ENCODE peak calls at places on chromosomes 12 and 14, in five cellular contexts. Y, V, A, I and P are unnamed samples.

GRCh38 chr12:92340441-92341332 is 195.0 kb upstream of the BTG1 start:
- DNase-seq in Y (no peak), V (no peak), A (no peak), I (no peak), P (no peak)

GRCh38 chr14:50964683-50965390 is 20.6 kb upstream of the PYGL start:
- DNase-seq in Y (peak), V (no peak), A (no peak), I (peak), P (peak)

GRCh38 chr12:53590661-53591060 is 35.5 kb downstream of the ATF7 start:
- DNase-seq in Y (no peak), V (no peak), A (no peak), I (no peak), P (no peak)

GRCh38 chr12:13126494-13126893 is 23.0 kb upstream of the GSG1 start:
- DNase-seq in Y (no peak), V (no peak), A (no peak), I (no peak), P (no peak)

GRCh38 chr14:74514471-74514932 is 20.9 kb downstream of the ISCA2 start:
- DNase-seq in Y (no peak), V (peak), A (no peak), I (no peak), P (peak)

GRCh38 chr12:69987453-69988102 is 162.6 kb downstream of the MYRFL start:
- DNase-seq in Y (peak), V (no peak), A (no peak), I (no peak), P (no peak)

GRCh38 chr12:105451211-105451610 is 120.7 kb downstream of the C12orf75 start:
- DNase-seq in Y (no peak), V (no peak), A (no peak), I (no peak), P (no peak)

GRCh38 chr14:73723411-73723798 is 9.2 kb upstream of the PNMA1 start:
- DNase-seq in Y (no peak), V (no peak), A (no peak), I (no peak), P (no peak)

GRCh38 chr12:120536064-120536791 is 2.1 kb downstream of the RNF10 start:
- DNase-seq in Y (no peak), V (no peak), A (no peak), I (peak), P (no peak)

GRCh38 chr12:44158746-44159145 is 322.9 kb downstream of the TMEM117 start:
- DNase-seq in Y (no peak), V (no peak), A (no peak), I (no peak), P (no peak)

GRCh38 chr12:10153271-10154144 is 18.4 kb downstream of the OLR1 start:
- DNase-seq in Y (peak), V (peak), A (peak), I (peak), P (peak)
- TF ChIP-seq POLR2A in Y (peak), V (peak), A (no peak), I (no peak), P (no peak)

GRCh38 chr12:76947270-76947669 is 68.5 kb upstream of the CSRP2 start:
- DNase-seq in Y (no peak), V (no peak), A (no peak), I (no peak), P (no peak)

GRCh38 chr12:76957306-76957705 is 78.5 kb upstream of the CSRP2 start:
- DNase-seq in Y (no peak), V (no peak), A (no peak), I (no peak), P (no peak)

GRCh38 chr12:76948895-76949294 is 70.1 kb upstream of the CSRP2 start:
- DNase-seq in Y (no peak), V (no peak), A (no peak), I (no peak), P (no peak)

GRCh38 chr12:76952995-76953394 is 74.2 kb upstream of the CSRP2 start:
- DNase-seq in Y (peak), V (no peak), A (no peak), I (no peak), P (no peak)
- TF ChIP-seq CTCF in Y (no peak), V (no peak), A (no peak), I (no peak), P (no peak)

DNA sequence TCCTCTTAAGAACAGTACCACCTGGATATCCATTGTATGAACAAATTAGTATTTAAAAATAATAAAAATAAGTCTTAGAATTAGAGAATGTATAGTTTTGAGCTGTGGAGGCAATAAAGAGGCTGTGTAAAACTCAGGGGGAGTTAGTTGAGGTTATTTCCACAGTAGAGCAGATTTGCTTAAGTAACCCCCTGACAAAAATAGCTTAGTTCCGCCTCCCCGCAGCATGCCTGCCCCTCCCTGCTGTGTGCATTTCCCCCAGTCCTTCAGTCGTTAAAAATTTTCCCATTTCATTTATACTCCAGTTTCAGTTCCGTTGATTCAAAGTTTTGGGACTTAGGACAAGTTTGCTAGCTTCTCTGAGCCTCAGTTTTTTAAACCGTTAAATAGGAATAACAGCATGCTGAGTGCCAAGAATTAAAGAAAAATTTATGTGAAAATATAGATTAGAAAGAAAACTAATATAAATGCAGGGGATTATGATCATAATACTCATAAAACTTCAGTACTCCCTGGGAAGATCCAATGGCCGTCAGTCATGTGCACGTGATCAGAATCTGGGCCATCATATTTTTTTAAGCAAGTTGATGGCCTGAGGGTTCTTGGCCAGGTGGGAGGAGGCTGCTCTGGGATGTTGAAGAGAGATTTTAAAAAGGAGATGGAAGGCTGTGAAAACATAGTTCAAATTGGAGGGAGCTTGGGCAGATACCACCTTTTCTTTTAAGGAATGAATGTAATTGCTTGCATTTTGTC is 14.5 kb upstream of the SLC38A2 start:
- DNase-seq in Y (peak), V (no peak), A (no peak), I (no peak), P (peak)
- H3K27ac ChIP-seq in Y (peak), V (peak), A (peak), I (peak), P (peak)

GRCh38 chr12:131872154-131873046 is 22.0 kb upstream of the ULK1 start:
- DNase-seq in Y (peak), V (no peak), A (peak), I (no peak), P (no peak)
- TF ChIP-seq POLR2A in Y (no peak), V (no peak), A (no peak), I (no peak), P (no peak)

GRCh38 chr12:103768467-103769123 is 72.4 kb downstream of the NT5DC3 start:
- DNase-seq in Y (peak), V (no peak), A (no peak), I (no peak), P (no peak)
- TF ChIP-seq CTCF in Y (peak), V (no peak), A (no peak), I (no peak), P (no peak)

DNA sequence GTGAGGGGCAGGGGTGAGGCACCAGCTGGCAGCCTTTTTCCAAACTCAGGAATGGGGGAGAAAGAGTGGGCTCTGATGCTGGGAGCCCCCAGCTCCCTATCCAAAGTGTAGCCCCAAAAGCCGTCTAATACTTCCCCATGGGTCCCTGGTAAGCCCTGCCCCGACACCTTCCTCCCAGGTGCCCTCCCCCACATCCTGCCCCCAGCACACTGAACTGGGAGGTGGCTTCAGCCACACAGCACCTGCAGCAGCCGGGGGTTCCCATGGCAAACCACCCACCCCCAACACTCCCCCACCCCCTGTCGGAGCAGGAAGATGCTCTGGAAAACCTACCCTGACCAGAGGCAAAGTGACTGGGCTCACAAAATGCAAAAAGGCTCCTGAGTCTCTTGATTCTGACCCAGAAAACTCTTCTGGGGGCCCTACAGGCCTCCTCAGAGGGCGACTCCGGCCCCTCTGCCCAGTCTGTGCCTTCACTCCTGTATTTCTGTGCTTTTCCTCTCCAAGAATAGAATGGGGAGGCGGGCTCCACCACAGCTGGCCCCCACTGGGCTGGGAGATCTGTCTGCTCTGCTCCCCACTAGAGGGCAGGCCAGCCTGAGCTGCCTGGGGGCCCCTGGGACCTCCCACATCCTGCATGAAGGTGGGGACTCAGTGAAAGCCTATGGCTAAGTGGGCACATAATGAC is 81.6 kb downstream of the ITPK1 start:
- DNase-seq in Y (no peak), V (no peak), A (no peak), I (no peak), P (no peak)
- H3K27ac ChIP-seq in Y (peak), V (no peak), A (peak), I (no peak), P (peak)

GRCh38 chr12:57459750-57460400 is at the start of gene GLI1:
- DNase-seq in Y (peak), V (peak), A (peak), I (no peak), P (no peak)

GRCh38 chr12:57458665-57459054 is 925 bp upstream of the GLI1 start:
- DNase-seq in Y (no peak), V (no peak), A (no peak), I (no peak), P (no peak)

GRCh38 chr12:57461326-57461903 is 1.8 kb downstream of the GLI1 start:
- DNase-seq in Y (peak), V (peak), A (peak), I (peak), P (peak)

GRCh38 chr12:57460457-57461325 is 1.1 kb downstream of the GLI1 start:
- DNase-seq in Y (peak), V (peak), A (peak), I (no peak), P (no peak)

GRCh38 chr12:57459055-57459749 is 383 bp upstream of the GLI1 start:
- DNase-seq in Y (peak), V (peak), A (peak), I (peak), P (peak)
- TF ChIP-seq POLR2A in Y (peak), V (peak), A (no peak), I (no peak), P (no peak)